ENCODE peak calls at places on chromosomes 16 and 17, in nine cellular contexts. One of them, this sample, is unnamed.

GRCh38 chr17:64992325-64992802 is 64.2 kb downstream of the GNA13 start:
- DNase-seq in activated effector memory CD4-positive, alpha-beta T cell treated with Interleukin-2 at 50 U/mL for 16 hours: no peak
- DNase-seq in KBM-7: no peak
- DNase-seq in NCI-H345: no peak
- DNase-seq in T-helper 1 cell: no peak
- DNase-seq in AG10803: peak; percentile 26
- DNase-seq in hypothalamus: no peak
- DNase-seq in GM13976: no peak
- DNase-seq in NCI-H2029: no peak
- DNase-seq in this sample: peak; percentile 23

GRCh38 chr16:70496513-70496912 is 26.8 kb downstream of the COG4 start:
- DNase-seq in hypothalamus: no peak
- DNase-seq in NCI-H345: no peak
- DNase-seq in activated effector memory CD4-positive, alpha-beta T cell treated with Interleukin-2 at 50 U/mL for 16 hours: no peak
- DNase-seq in T-helper 1 cell: no peak
- DNase-seq in NCI-H2029: no peak
- DNase-seq in KBM-7: no peak
- DNase-seq in AG10803: no peak
- DNase-seq in GM13976: no peak
- DNase-seq in this sample: no peak

GRCh38 chr17:5702951-5703510 is 118.7 kb upstream of the NLRP1 start:
- DNase-seq in GM13976: no peak
- DNase-seq in activated effector memory CD4-positive, alpha-beta T cell treated with Interleukin-2 at 50 U/mL for 16 hours: no peak
- DNase-seq in hypothalamus: no peak
- DNase-seq in T-helper 1 cell: no peak
- DNase-seq in NCI-H2029: no peak
- DNase-seq in NCI-H345: peak; percentile 74
- DNase-seq in AG10803: no peak
- DNase-seq in KBM-7: no peak
- DNase-seq in this sample: no peak

GRCh38 chr16:79283578-79283977 is 317.0 kb downstream of the MAF start:
- DNase-seq in KBM-7: no peak
- DNase-seq in T-helper 1 cell: peak; percentile 74
- DNase-seq in activated effector memory CD4-positive, alpha-beta T cell treated with Interleukin-2 at 50 U/mL for 16 hours: peak; percentile 35
- DNase-seq in NCI-H345: no peak
- DNase-seq in hypothalamus: no peak
- DNase-seq in NCI-H2029: no peak
- DNase-seq in GM13976: no peak
- DNase-seq in AG10803: no peak
- DNase-seq in this sample: no peak

GRCh38 chr17:12812877-12813276 is 23.6 kb downstream of the ARHGAP44 start:
- DNase-seq in AG10803: no peak
- DNase-seq in activated effector memory CD4-positive, alpha-beta T cell treated with Interleukin-2 at 50 U/mL for 16 hours: no peak
- DNase-seq in T-helper 1 cell: no peak
- DNase-seq in GM13976: no peak
- DNase-seq in NCI-H2029: no peak
- DNase-seq in hypothalamus: no peak
- DNase-seq in NCI-H345: no peak
- DNase-seq in KBM-7: no peak
- DNase-seq in this sample: no peak

GRCh38 chr17:10556301-10557005 is 7.0 kb upstream of the MYH2 start:
- DNase-seq in activated effector memory CD4-positive, alpha-beta T cell treated with Interleukin-2 at 50 U/mL for 16 hours: no peak
- DNase-seq in hypothalamus: no peak
- DNase-seq in AG10803: peak; percentile 73
- DNase-seq in T-helper 1 cell: no peak
- DNase-seq in NCI-H2029: no peak
- DNase-seq in NCI-H345: no peak
- DNase-seq in KBM-7: no peak
- DNase-seq in GM13976: no peak
- DNase-seq in this sample: peak; percentile 61

GRCh38 chr17:47831934-47832327 is 461 bp downstream of the LRRC46 start:
- DNase-seq in GM13976: no peak
- DNase-seq in AG10803: no peak
- DNase-seq in T-helper 1 cell: no peak
- DNase-seq in activated effector memory CD4-positive, alpha-beta T cell treated with Interleukin-2 at 50 U/mL for 16 hours: no peak
- DNase-seq in KBM-7: peak; percentile 58
- DNase-seq in hypothalamus: no peak
- DNase-seq in NCI-H2029: no peak
- DNase-seq in NCI-H345: no peak
- DNase-seq in this sample: no peak

GRCh38 chr16:1642148-1642547 is 30.0 kb downstream of the CRAMP1 start:
- DNase-seq in hypothalamus: peak; percentile 4
- DNase-seq in NCI-H2029: no peak
- DNase-seq in T-helper 1 cell: no peak
- DNase-seq in AG10803: no peak
- DNase-seq in activated effector memory CD4-positive, alpha-beta T cell treated with Interleukin-2 at 50 U/mL for 16 hours: no peak
- DNase-seq in NCI-H345: no peak
- DNase-seq in KBM-7: no peak
- DNase-seq in GM13976: no peak
- DNase-seq in this sample: no peak

GRCh38 chr16:11057696-11058345 is 113.5 kb downstream of the CLEC16A start:
- DNase-seq in KBM-7: no peak
- DNase-seq in activated effector memory CD4-positive, alpha-beta T cell treated with Interleukin-2 at 50 U/mL for 16 hours: no peak
- DNase-seq in T-helper 1 cell: no peak
- DNase-seq in AG10803: no peak
- DNase-seq in hypothalamus: no peak
- DNase-seq in GM13976: no peak
- DNase-seq in NCI-H2029: no peak
- DNase-seq in NCI-H345: no peak
- DNase-seq in this sample: no peak

GRCh38 chr16:9709221-9709620 is 473.0 kb downstream of the GRIN2A start:
- DNase-seq in NCI-H2029: no peak
- DNase-seq in T-helper 1 cell: no peak
- DNase-seq in KBM-7: no peak
- DNase-seq in activated effector memory CD4-positive, alpha-beta T cell treated with Interleukin-2 at 50 U/mL for 16 hours: no peak
- DNase-seq in GM13976: no peak
- DNase-seq in NCI-H345: no peak
- DNase-seq in AG10803: no peak
- DNase-seq in hypothalamus: no peak
- DNase-seq in this sample: no peak

GRCh38 chr16:49342336-49343265 is 31.0 kb upstream of the C16orf78 start:
- DNase-seq in KBM-7: no peak
- DNase-seq in NCI-H2029: no peak
- DNase-seq in T-helper 1 cell: no peak
- DNase-seq in activated effector memory CD4-positive, alpha-beta T cell treated with Interleukin-2 at 50 U/mL for 16 hours: no peak
- DNase-seq in AG10803: no peak
- DNase-seq in NCI-H345: no peak
- DNase-seq in GM13976: no peak
- DNase-seq in hypothalamus: no peak
- DNase-seq in this sample: no peak

GRCh38 chr16:24645739-24646645 is 83.5 kb upstream of the TNRC6A start:
- DNase-seq in hypothalamus: no peak
- DNase-seq in activated effector memory CD4-positive, alpha-beta T cell treated with Interleukin-2 at 50 U/mL for 16 hours: no peak
- DNase-seq in NCI-H345: no peak
- DNase-seq in KBM-7: no peak
- DNase-seq in GM13976: no peak
- DNase-seq in NCI-H2029: no peak
- DNase-seq in T-helper 1 cell: no peak
- DNase-seq in AG10803: peak; percentile 99
- DNase-seq in this sample: peak; percentile 87

GRCh38 chr16:48556913-48557351 is 53.0 kb downstream of the N4BP1 start:
- DNase-seq in activated effector memory CD4-positive, alpha-beta T cell treated with Interleukin-2 at 50 U/mL for 16 hours: no peak
- DNase-seq in hypothalamus: no peak
- DNase-seq in T-helper 1 cell: peak; percentile 48
- DNase-seq in GM13976: peak; percentile 40
- DNase-seq in KBM-7: no peak
- DNase-seq in NCI-H2029: no peak
- DNase-seq in AG10803: peak; percentile 63
- DNase-seq in NCI-H345: no peak
- DNase-seq in this sample: peak; percentile 60

GRCh38 chr16:58119509-58119845 is 9.7 kb downstream of the CFAP20 start:
- DNase-seq in activated effector memory CD4-positive, alpha-beta T cell treated with Interleukin-2 at 50 U/mL for 16 hours: no peak
- DNase-seq in T-helper 1 cell: no peak
- DNase-seq in KBM-7: no peak
- DNase-seq in GM13976: no peak
- DNase-seq in hypothalamus: no peak
- DNase-seq in AG10803: no peak
- DNase-seq in NCI-H345: no peak
- DNase-seq in NCI-H2029: peak; percentile 1
- DNase-seq in this sample: no peak

GRCh38 chr17:5365831-5366230 is 53.6 kb downstream of the NUP88 start:
- DNase-seq in GM13976: no peak
- DNase-seq in AG10803: no peak
- DNase-seq in activated effector memory CD4-positive, alpha-beta T cell treated with Interleukin-2 at 50 U/mL for 16 hours: no peak
- DNase-seq in NCI-H2029: no peak
- DNase-seq in NCI-H345: no peak
- DNase-seq in KBM-7: no peak
- DNase-seq in hypothalamus: no peak
- DNase-seq in T-helper 1 cell: no peak
- DNase-seq in this sample: no peak

GRCh38 chr17:42980766-42981397 is 517 bp downstream of the RUNDC1 start:
- DNase-seq in GM13976: peak; percentile 85
- DNase-seq in NCI-H345: peak; percentile 41
- DNase-seq in KBM-7: peak; percentile 33
- DNase-seq in NCI-H2029: peak; percentile 52
- DNase-seq in AG10803: peak; percentile 34
- DNase-seq in T-helper 1 cell: peak; percentile 71
- DNase-seq in hypothalamus: peak; percentile 52
- DNase-seq in activated effector memory CD4-positive, alpha-beta T cell treated with Interleukin-2 at 50 U/mL for 16 hours: peak; percentile 31
- DNase-seq in this sample: peak; percentile 62

GRCh38 chr16:71440669-71441347 is 1.0 kb downstream of the TLE7 start:
- DNase-seq in GM13976: peak; percentile 71
- DNase-seq in NCI-H2029: no peak
- DNase-seq in hypothalamus: no peak
- DNase-seq in activated effector memory CD4-positive, alpha-beta T cell treated with Interleukin-2 at 50 U/mL for 16 hours: no peak
- DNase-seq in AG10803: no peak
- DNase-seq in T-helper 1 cell: no peak
- DNase-seq in KBM-7: no peak
- DNase-seq in NCI-H345: no peak
- DNase-seq in this sample: no peak

GRCh38 chr17:48720263-48721008 is 1.9 kb downstream of the PRAC1 start:
- DNase-seq in activated effector memory CD4-positive, alpha-beta T cell treated with Interleukin-2 at 50 U/mL for 16 hours: no peak
- DNase-seq in KBM-7: no peak
- DNase-seq in NCI-H345: peak; percentile 22
- DNase-seq in T-helper 1 cell: no peak
- DNase-seq in NCI-H2029: no peak
- DNase-seq in AG10803: no peak
- DNase-seq in GM13976: no peak
- DNase-seq in hypothalamus: no peak
- DNase-seq in this sample: no peak

This sample was measured in AG20443.